ENCODE peak calls at places on chromosomes 2 and 18, in seven cellular contexts. W is SK-N-SH, S is adipocyte, E is HCT116, M is DND-41, X is mesenchymal stem cell, J is NT2/D1. R is an unnamed sample.

GRCh38 chr18:77222464-77222863 is 27.2 kb upstream of the GALR1 start:
- DNase-seq in W (no peak), S (no peak), E (no peak), M (no peak), X (no peak), J (no peak), R (no peak)

GRCh38 chr2:85308951-85309555 is 18.7 kb downstream of the TGOLN2 start:
- DNase-seq in W (peak; percentile 95), S (peak; percentile 24), E (no peak), M (no peak), X (peak; percentile 28), J (no peak), R (no peak)

GRCh38 chr2:179297922-179298321 is 33.3 kb upstream of the SESTD1 start:
- DNase-seq in W (no peak), S (no peak), E (no peak), M (no peak), X (no peak), J (no peak), R (no peak)

GRCh38 chr2:133459590-133459989 is 108.7 kb downstream of the NCKAP5 start:
- DNase-seq in W (no peak), S (no peak), E (no peak), M (no peak), X (no peak), J (no peak), R (no peak)

GRCh38 chr2:38666578-38666926 is 638 bp downstream of the GALM start:
- DNase-seq in W (no peak), S (no peak), E (no peak), M (no peak), X (peak; percentile 36), J (no peak), R (no peak)

GRCh38 chr2:10424916-10425505 is 23.1 kb downstream of the ODC1 start:
- DNase-seq in W (no peak), S (no peak), E (no peak), M (no peak), X (no peak), J (no peak), R (no peak)

GRCh38 chr2:16264931-16265540 is 324.7 kb downstream of the MYCN start:
- DNase-seq in W (no peak), S (no peak), E (no peak), M (no peak), X (no peak), J (no peak), R (peak; percentile 26)

GRCh38 chr18:76824754-76825153 is 2.4 kb downstream of the ZNF236 start:
- DNase-seq in W (no peak), S (no peak), E (no peak), M (no peak), X (no peak), J (no peak), R (no peak)

GRCh38 chr2:46901611-46902010 is 14.0 kb downstream of the MCFD2 start:
- DNase-seq in W (no peak), S (no peak), E (no peak), M (no peak), X (no peak), J (no peak), R (no peak)

GRCh38 chr2:29628882-29629281 is 292.5 kb downstream of the ALK start:
- DNase-seq in W (no peak), S (no peak), E (no peak), M (no peak), X (no peak), J (no peak), R (no peak)

GRCh38 chr2:3486047-3487027 is 33.0 kb downstream of the ADI1 start:
- DNase-seq in W (peak; percentile 32), S (no peak), E (no peak), M (no peak), X (no peak), J (no peak), R (no peak)

GRCh38 chr2:45192481-45192880 is 183.2 kb upstream of the SIX2 start:
- DNase-seq in W (no peak), S (no peak), E (no peak), M (no peak), X (no peak), J (no peak), R (no peak)
- H3K9ac ChIP-seq in W (no peak overlapping the region), S (peak overlapping the region; percentile 61), E (no peak overlapping the region), M (no peak overlapping the region), X (peak overlapping the region; percentile 50), J (no peak overlapping the region), R (no peak overlapping the region)

GRCh38 chr2:149585317-149585885 is 2.2 kb downstream of the MMADHC start:
- DNase-seq in W (no peak), S (peak; percentile 65), E (no peak), M (no peak), X (no peak), J (no peak), R (no peak)
- H3K9ac ChIP-seq in W (peak overlapping the region; percentile 98), S (no peak overlapping the region), E (no peak overlapping the region), M (peak overlapping the region; percentile 83), X (peak overlapping the region; percentile 99), J (no peak overlapping the region), R (no peak overlapping the region)

GRCh38 chr2:233125455-233126065 is 65.4 kb downstream of the INPP5D start:
- DNase-seq in W (no peak), S (no peak), E (no peak), M (no peak), X (no peak), J (no peak), R (no peak)
- H3K9ac ChIP-seq in W (no peak overlapping the region), S (no peak overlapping the region), E (no peak overlapping the region), M (no peak overlapping the region), X (no peak overlapping the region), J (peak overlapping the region; percentile 2), R (no peak overlapping the region)

GRCh38 chr2:70360661-70361316 is 58.9 kb upstream of the FAM136A start:
- DNase-seq in W (no peak), S (no peak), E (peak; percentile 58), M (no peak), X (no peak), J (no peak), R (no peak)

GRCh38 chr2:70367722-70368323 is 66.0 kb upstream of the FAM136A start:
- DNase-seq in W (no peak), S (no peak), E (peak; percentile 15), M (no peak), X (peak; percentile 24), J (no peak), R (peak; percentile 75)

GRCh38 chr2:70357076-70358071 is 55.5 kb upstream of the FAM136A start:
- DNase-seq in W (no peak), S (no peak), E (no peak), M (no peak), X (peak; percentile 4), J (no peak), R (no peak)

GRCh38 chr2:70368545-70368944 is 66.7 kb upstream of the FAM136A start:
- DNase-seq in W (no peak), S (no peak), E (no peak), M (no peak), X (no peak), J (no peak), R (no peak)

DNA sequence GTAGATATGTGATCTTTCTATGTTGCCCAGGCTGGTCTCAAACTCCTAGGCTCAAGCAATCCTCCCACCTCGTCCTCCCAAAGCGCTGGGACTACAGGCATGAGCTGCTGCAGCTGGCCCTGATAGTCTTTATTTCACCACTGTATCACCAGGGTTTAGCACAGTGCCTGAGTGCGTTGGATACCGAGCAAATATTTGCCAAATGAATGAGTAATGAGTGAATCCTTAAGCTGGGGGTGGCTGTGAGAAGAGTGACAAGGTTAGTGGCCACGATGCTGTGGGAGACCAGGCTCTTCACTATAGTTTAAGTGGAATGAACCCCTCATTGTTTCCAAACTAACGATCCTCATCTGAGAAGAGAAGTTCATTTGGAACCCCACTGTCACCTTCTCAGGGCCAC is 60.8 kb upstream of the FAM136A start:
- DNase-seq in W (no peak), S (no peak), E (no peak), M (no peak), X (no peak), J (no peak), R (no peak)
- H3K9ac ChIP-seq in W (no peak overlapping the region), S (no peak overlapping the region), E (no peak overlapping the region), M (no peak overlapping the region), X (no peak overlapping the region), J (no peak overlapping the region), R (no peak overlapping the region)